ENCODE peak calls at places on chromosome 18, in four cellular contexts. One of them, this sample, is unnamed.

GRCh38 chr18:75408554-75409506 is 18.7 kb downstream of the SMIM21 start:
- DNase-seq in K562: no peak
- DNase-seq in GM12878: no peak
- DNase-seq in HepG2: peak; percentile 32
- DNase-seq in this sample: no peak

GRCh38 chr18:8685141-8685913 is 20.0 kb upstream of the MTCL1 start:
- DNase-seq in K562: no peak
- DNase-seq in GM12878: no peak
- DNase-seq in HepG2: no peak
- DNase-seq in this sample: no peak

GRCh38 chr18:51321696-51322095 is 124.2 kb upstream of the MEX3C start:
- DNase-seq in K562: no peak
- DNase-seq in GM12878: no peak
- DNase-seq in HepG2: no peak
- DNase-seq in this sample: peak; percentile 22

GRCh38 chr18:41761329-41762028 is 193.6 kb upstream of the PIK3C3 start:
- DNase-seq in K562: no peak
- DNase-seq in GM12878: no peak
- DNase-seq in HepG2: no peak
- DNase-seq in this sample: no peak

GRCh38 chr18:32324173-32324572 is 134.3 kb downstream of the MEP1B start:
- DNase-seq in K562: no peak
- DNase-seq in GM12878: no peak
- DNase-seq in HepG2: no peak
- DNase-seq in this sample: no peak

GRCh38 chr18:27501651-27502050 is 316.5 kb upstream of the CHST9 start:
- DNase-seq in K562: no peak
- DNase-seq in GM12878: no peak
- DNase-seq in HepG2: no peak
- DNase-seq in this sample: no peak

GRCh38 chr18:44682181-44682870 is 1.6 kb downstream of the SETBP1 start:
- DNase-seq in K562: no peak
- DNase-seq in GM12878: no peak
- DNase-seq in HepG2: no peak
- DNase-seq in this sample: peak; percentile 68

GRCh38 chr18:35413163-35413511 is 36.0 kb upstream of the ZNF396 start:
- DNase-seq in K562: no peak
- DNase-seq in GM12878: no peak
- DNase-seq in HepG2: no peak
- DNase-seq in this sample: no peak

GRCh38 chr18:54608008-54608642 is 17.1 kb downstream of the DYNAP start:
- DNase-seq in K562: no peak
- DNase-seq in GM12878: no peak
- DNase-seq in HepG2: no peak
- DNase-seq in this sample: no peak

GRCh38 chr18:59968583-59968982 is 68.8 kb downstream of the PMAIP1 start:
- DNase-seq in K562: no peak
- DNase-seq in GM12878: no peak
- DNase-seq in HepG2: no peak
- DNase-seq in this sample: no peak

GRCh38 chr18:47997338-47997780 is 66.9 kb upstream of the SMAD2 start:
- DNase-seq in K562: peak; percentile 44
- DNase-seq in GM12878: no peak
- DNase-seq in HepG2: no peak
- DNase-seq in this sample: peak; percentile 84

GRCh38 chr18:8929381-8929780 is 173.1 kb upstream of the NDUFV2 start:
- DNase-seq in K562: no peak
- DNase-seq in GM12878: no peak
- DNase-seq in HepG2: no peak
- DNase-seq in this sample: no peak

GRCh38 chr18:8654482-8655451 is 45.5 kb downstream of the RAB12 start:
- DNase-seq in K562: peak; percentile 50
- DNase-seq in GM12878: no peak
- DNase-seq in HepG2: no peak
- DNase-seq in this sample: peak; percentile 36

GRCh38 chr18:48363167-48363566 is 46.0 kb downstream of the ZBTB7C start:
- DNase-seq in K562: no peak
- DNase-seq in GM12878: no peak
- DNase-seq in HepG2: no peak
- DNase-seq in this sample: no peak

GRCh38 chr18:55869965-55870585 is 282.1 kb upstream of the TCF4 start:
- DNase-seq in K562: no peak
- DNase-seq in GM12878: no peak
- DNase-seq in HepG2: no peak
- DNase-seq in this sample: no peak

GRCh38 chr18:56431551-56431950 is 206.8 kb downstream of the TXNL1 start:
- DNase-seq in K562: no peak
- DNase-seq in GM12878: no peak
- DNase-seq in HepG2: no peak
- DNase-seq in this sample: no peak

GRCh38 chr18:67508146-67508545 is 8.4 kb downstream of the DSEL start:
- DNase-seq in K562: no peak
- DNase-seq in GM12878: no peak
- DNase-seq in HepG2: no peak
- DNase-seq in this sample: peak; percentile 33

GRCh38 chr18:2515908-2516625 is 55.2 kb downstream of the METTL4 start:
- DNase-seq in K562: no peak
- DNase-seq in GM12878: no peak
- DNase-seq in HepG2: peak; percentile 3
- DNase-seq in this sample: no peak

GRCh38 chr18:54828290-54828871 is at the start of gene RAB27B:
- DNase-seq in K562: no peak
- DNase-seq in GM12878: no peak
- DNase-seq in HepG2: peak; percentile 25
- DNase-seq in this sample: peak; percentile 92

GRCh38 chr18:78717766-78718150 is 261.9 kb upstream of the SALL3 start:
- DNase-seq in K562: no peak
- DNase-seq in GM12878: no peak
- DNase-seq in HepG2: no peak
- DNase-seq in this sample: no peak

GRCh38 chr18:77147418-77147852 is 14.9 kb upstream of the MBP start:
- DNase-seq in K562: no peak
- DNase-seq in GM12878: no peak
- DNase-seq in HepG2: no peak
- DNase-seq in this sample: no peak

GRCh38 chr18:61669320-61669719 is 223.5 kb downstream of the RNF152 start:
- DNase-seq in K562: no peak
- DNase-seq in GM12878: no peak
- DNase-seq in HepG2: no peak
- DNase-seq in this sample: no peak

GRCh38 chr18:55331301-55331700 is 256.7 kb downstream of the TCF4 start:
- DNase-seq in K562: no peak
- DNase-seq in GM12878: no peak
- DNase-seq in HepG2: no peak
- DNase-seq in this sample: no peak

GRCh38 chr18:24663026-24663425 is 202.6 kb downstream of the HRH4 start:
- DNase-seq in K562: no peak
- DNase-seq in GM12878: no peak
- DNase-seq in HepG2: no peak
- DNase-seq in this sample: no peak

GRCh38 chr18:44679912-44680270 is 797 bp upstream of the SETBP1 start:
- DNase-seq in K562: no peak
- DNase-seq in GM12878: no peak
- DNase-seq in HepG2: no peak
- DNase-seq in this sample: peak; percentile 72

GRCh38 chr18:10213526-10213925 is 240.9 kb upstream of the APCDD1 start:
- DNase-seq in K562: no peak
- DNase-seq in GM12878: peak; percentile 41
- DNase-seq in HepG2: no peak
- DNase-seq in this sample: no peak

GRCh38 chr18:45686892-45687611 is 36.9 kb upstream of the SLC14A1 start:
- DNase-seq in K562: no peak
- DNase-seq in GM12878: no peak
- DNase-seq in HepG2: no peak
- DNase-seq in this sample: no peak

GRCh38 chr18:905948-906415 is 1.3 kb downstream of the ADCYAP1 start:
- DNase-seq in K562: no peak
- DNase-seq in GM12878: no peak
- DNase-seq in HepG2: no peak
- DNase-seq in this sample: peak; percentile 46

GRCh38 chr18:2425426-2426317 is 145.6 kb downstream of the METTL4 start:
- DNase-seq in K562: no peak
- DNase-seq in GM12878: no peak
- DNase-seq in HepG2: no peak
- DNase-seq in this sample: no peak

GRCh38 chr18:31419457-31419932 is 28.0 kb upstream of the DSG3 start:
- DNase-seq in K562: no peak
- DNase-seq in GM12878: no peak
- DNase-seq in HepG2: no peak
- DNase-seq in this sample: no peak

GRCh38 chr18:75638223-75638596 is 210.7 kb upstream of the SMIM21 start:
- DNase-seq in K562: no peak
- DNase-seq in GM12878: no peak
- DNase-seq in HepG2: no peak
- DNase-seq in this sample: no peak

GRCh38 chr18:9140984-9141383 is 4.4 kb downstream of the ANKRD12 start:
- DNase-seq in K562: no peak
- DNase-seq in GM12878: no peak
- DNase-seq in HepG2: no peak
- DNase-seq in this sample: no peak

GRCh38 chr18:3578621-3579020 is 128.6 kb downstream of the TGIF1 start:
- DNase-seq in K562: no peak
- DNase-seq in GM12878: no peak
- DNase-seq in HepG2: no peak
- DNase-seq in this sample: no peak

GRCh38 chr18:7605705-7606104 is 38.6 kb downstream of the PTPRM start:
- DNase-seq in K562: no peak
- DNase-seq in GM12878: no peak
- DNase-seq in HepG2: no peak
- DNase-seq in this sample: peak; percentile 49

GRCh38 chr18:79392226-79392625 is 3.5 kb upstream of the NFATC1 start:
- DNase-seq in K562: no peak
- DNase-seq in GM12878: no peak
- DNase-seq in HepG2: no peak
- DNase-seq in this sample: no peak

GRCh38 chr18:55862693-55863485 is 274.9 kb upstream of the TCF4 start:
- DNase-seq in K562: no peak
- DNase-seq in GM12878: no peak
- DNase-seq in HepG2: no peak
- DNase-seq in this sample: peak; percentile 61

GRCh38 chr18:80252136-80252535 is 4.8 kb upstream of the PARD6G start:
- DNase-seq in K562: no peak
- DNase-seq in GM12878: no peak
- DNase-seq in HepG2: no peak
- DNase-seq in this sample: no peak

GRCh38 chr18:26119246-26119645 is 14.4 kb upstream of the PSMA8 start:
- DNase-seq in K562: no peak
- DNase-seq in GM12878: no peak
- DNase-seq in HepG2: no peak
- DNase-seq in this sample: no peak

GRCh38 chr18:50454379-50455005 is 79.6 kb downstream of the SKA1 start:
- DNase-seq in K562: no peak
- DNase-seq in GM12878: no peak
- DNase-seq in HepG2: no peak
- DNase-seq in this sample: peak; percentile 38

GRCh38 chr18:42053188-42053781 is 98.3 kb downstream of the PIK3C3 start:
- DNase-seq in K562: peak; percentile 23
- DNase-seq in GM12878: peak; percentile 4
- DNase-seq in HepG2: peak; percentile 34
- DNase-seq in this sample: peak; percentile 60

DNA sequence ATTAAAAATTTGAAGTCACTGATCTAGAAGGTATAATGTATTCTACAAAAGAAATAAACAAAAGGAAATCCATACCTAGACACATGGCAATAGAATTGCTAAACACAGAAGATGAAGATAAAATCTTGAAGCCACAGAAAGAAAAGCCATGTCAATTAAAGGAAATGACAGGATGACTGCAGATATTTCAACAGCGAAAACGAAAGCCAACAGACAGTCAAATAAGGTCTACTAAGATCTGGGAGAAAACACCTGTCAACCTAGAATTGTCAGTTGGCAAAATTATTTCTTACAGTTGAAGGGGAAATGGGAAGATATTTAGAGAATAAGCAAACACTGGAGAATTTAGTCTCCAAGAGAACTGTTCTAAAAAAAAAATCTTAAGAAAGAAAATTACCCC is 39.2 kb downstream of the NETO1 start:
- DNase-seq in K562: no peak
- DNase-seq in GM12878: no peak
- DNase-seq in HepG2: no peak
- DNase-seq in this sample: no peak
- TF ChIP-seq CREB1 in K562: no peak
- TF ChIP-seq CREB1 in GM12878: no peak
- TF ChIP-seq CREB1 in HepG2: no peak
- TF ChIP-seq CREB1 in this sample: no peak

GRCh38 chr18:11886629-11887028 is 21.5 kb downstream of the MPPE1 start:
- DNase-seq in K562: no peak
- DNase-seq in GM12878: no peak
- DNase-seq in HepG2: no peak
- DNase-seq in this sample: no peak
- TF ChIP-seq EZH2 in K562: no peak
- TF ChIP-seq EZH2 in GM12878: no peak
- TF ChIP-seq EZH2 in HepG2: no peak
- TF ChIP-seq EZH2 in this sample: no peak

GRCh38 chr18:58862851-58863538 is 1.7 kb upstream of the ZNF532 start:
- DNase-seq in K562: no peak
- DNase-seq in GM12878: no peak
- DNase-seq in HepG2: no peak
- DNase-seq in this sample: peak; percentile 57
- TF ChIP-seq REST in K562: no peak
- TF ChIP-seq REST in GM12878: no peak
- TF ChIP-seq REST in HepG2: no peak
- TF ChIP-seq REST in this sample: no peak

GRCh38 chr18:39564716-39565115 is 1999.1 kb upstream of the CELF4 start:
- DNase-seq in K562: no peak
- DNase-seq in GM12878: no peak
- DNase-seq in HepG2: no peak
- DNase-seq in this sample: no peak
- TF ChIP-seq CREB1 in K562: no peak
- TF ChIP-seq CREB1 in GM12878: no peak
- TF ChIP-seq CREB1 in HepG2: no peak
- TF ChIP-seq CREB1 in this sample: no peak

DNA sequence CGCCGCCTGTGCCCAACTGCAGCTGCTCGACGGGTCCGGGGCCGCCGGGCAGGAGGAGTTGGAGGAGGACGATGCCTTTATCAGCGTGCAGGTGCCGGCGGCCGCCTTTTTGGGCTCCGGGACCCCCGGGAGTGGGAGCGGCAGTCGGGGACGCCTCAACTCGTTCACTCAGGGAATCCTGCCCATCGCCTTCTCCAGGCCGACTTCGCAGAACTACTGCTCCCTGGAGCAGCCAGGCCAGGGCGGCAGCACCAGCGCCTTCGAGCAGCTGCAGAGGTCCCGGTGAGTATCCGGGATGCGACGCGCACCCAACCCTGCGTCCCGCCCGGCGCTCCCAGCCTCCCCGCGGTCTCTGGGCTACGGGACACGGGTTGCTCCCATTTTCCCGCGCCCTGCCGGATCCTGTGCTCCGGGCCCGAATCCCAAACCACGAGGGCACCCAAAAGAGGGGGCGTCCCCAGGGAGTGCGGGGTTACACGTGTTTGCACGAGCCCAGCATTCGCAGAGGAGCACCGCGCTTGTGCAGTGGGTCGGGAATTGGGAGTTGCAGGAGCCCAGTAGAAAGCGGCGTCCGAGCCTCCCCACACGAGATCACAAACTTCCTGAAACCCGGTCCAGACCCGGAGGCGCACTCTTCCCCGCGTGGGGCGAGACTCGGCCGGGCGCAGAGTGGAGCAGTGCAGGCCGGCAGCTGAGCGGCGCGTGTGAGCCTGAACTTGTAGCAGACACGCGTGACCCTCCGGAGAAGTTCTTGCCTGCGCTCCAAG is 1.2 kb downstream of the CABLES1 start:
- DNase-seq in K562: no peak
- DNase-seq in GM12878: no peak
- DNase-seq in HepG2: no peak
- DNase-seq in this sample: peak; percentile 56
- TF ChIP-seq EZH2 in K562: no peak
- TF ChIP-seq EZH2 in GM12878: no peak
- TF ChIP-seq EZH2 in HepG2: no peak
- TF ChIP-seq EZH2 in this sample: peak; percentile 7

This sample was measured in GM23338.